ENCODE peak calls at places on chromosomes 13 and 19, in four cellular contexts. N is K562, X is GM10248, I is GM23338. A is an unnamed sample.

GRCh38 chr13:46934749-46935148 is 37.9 kb upstream of the HTR2A start:
- DNase-seq in N (no peak), X (no peak), I (no peak), A (no peak)

GRCh38 chr13:24218320-24218719 is 57.8 kb downstream of the SPATA13 start:
- DNase-seq in N (no peak), X (no peak), I (peak; percentile 15), A (no peak)

GRCh38 chr19:34253711-34254551 is 423 bp upstream of the GARRE1 start:
- DNase-seq in N (peak; percentile 89), X (peak; percentile 91), I (peak; percentile 96), A (peak; percentile 86)

GRCh38 chr13:70812481-70812880 is 704.2 kb upstream of the KLHL1 start:
- DNase-seq in N (no peak), X (no peak), I (no peak), A (no peak)

GRCh38 chr19:5624741-5625140 is 1.9 kb downstream of the SAFB start:
- DNase-seq in N (no peak), X (no peak), I (peak; percentile 24), A (no peak)

GRCh38 chr13:40922437-40923040 is 96.6 kb downstream of the ELF1 start:
- DNase-seq in N (no peak), X (no peak), I (peak; percentile 40), A (peak; percentile 14)

GRCh38 chr13:87684850-87685735 is 13.9 kb downstream of the SLITRK5 start:
- DNase-seq in N (no peak), X (no peak), I (no peak), A (no peak)

GRCh38 chr13:24742986-24743385 is 21.0 kb upstream of the RNF17 start:
- DNase-seq in N (no peak), X (no peak), I (no peak), A (no peak)

GRCh38 chr13:49651775-49652690 is 23.7 kb downstream of the ARL11 start:
- DNase-seq in N (no peak), X (no peak), I (no peak), A (no peak)

GRCh38 chr19:45200614-45201013 is 22.0 kb downstream of the BLOC1S3 start:
- DNase-seq in N (peak; percentile 33), X (no peak), I (peak; percentile 83), A (no peak)

GRCh38 chr19:36032251-36033104 is at the start of gene CLIP3:
- DNase-seq in N (no peak), X (peak; percentile 81), I (peak; percentile 87), A (peak; percentile 53)

GRCh38 chr19:45999653-46000121 is 4.4 kb downstream of the CCDC61 start:
- DNase-seq in N (peak; percentile 57), X (no peak), I (peak; percentile 87), A (no peak)

GRCh38 chr19:44990459-44990858 is 10.8 kb upstream of the RELB start:
- DNase-seq in N (no peak), X (no peak), I (no peak), A (no peak)

GRCh38 chr19:54162241-54162805 is 2.8 kb upstream of the LENG1 start:
- DNase-seq in N (peak; percentile 94), X (peak; percentile 87), I (peak; percentile 90), A (peak; percentile 81)

GRCh38 chr19:50567052-50567841 is 988 bp downstream of the LRRC4B start:
- DNase-seq in N (peak; percentile 54), X (no peak), I (peak; percentile 65), A (no peak)

GRCh38 chr13:110743687-110744086 is 30.2 kb downstream of the ING1 start:
- DNase-seq in N (no peak), X (no peak), I (no peak), A (no peak)
- TF ChIP-seq CTCF in N (no peak), X (no peak), I (no peak), A (no peak)

DNA sequence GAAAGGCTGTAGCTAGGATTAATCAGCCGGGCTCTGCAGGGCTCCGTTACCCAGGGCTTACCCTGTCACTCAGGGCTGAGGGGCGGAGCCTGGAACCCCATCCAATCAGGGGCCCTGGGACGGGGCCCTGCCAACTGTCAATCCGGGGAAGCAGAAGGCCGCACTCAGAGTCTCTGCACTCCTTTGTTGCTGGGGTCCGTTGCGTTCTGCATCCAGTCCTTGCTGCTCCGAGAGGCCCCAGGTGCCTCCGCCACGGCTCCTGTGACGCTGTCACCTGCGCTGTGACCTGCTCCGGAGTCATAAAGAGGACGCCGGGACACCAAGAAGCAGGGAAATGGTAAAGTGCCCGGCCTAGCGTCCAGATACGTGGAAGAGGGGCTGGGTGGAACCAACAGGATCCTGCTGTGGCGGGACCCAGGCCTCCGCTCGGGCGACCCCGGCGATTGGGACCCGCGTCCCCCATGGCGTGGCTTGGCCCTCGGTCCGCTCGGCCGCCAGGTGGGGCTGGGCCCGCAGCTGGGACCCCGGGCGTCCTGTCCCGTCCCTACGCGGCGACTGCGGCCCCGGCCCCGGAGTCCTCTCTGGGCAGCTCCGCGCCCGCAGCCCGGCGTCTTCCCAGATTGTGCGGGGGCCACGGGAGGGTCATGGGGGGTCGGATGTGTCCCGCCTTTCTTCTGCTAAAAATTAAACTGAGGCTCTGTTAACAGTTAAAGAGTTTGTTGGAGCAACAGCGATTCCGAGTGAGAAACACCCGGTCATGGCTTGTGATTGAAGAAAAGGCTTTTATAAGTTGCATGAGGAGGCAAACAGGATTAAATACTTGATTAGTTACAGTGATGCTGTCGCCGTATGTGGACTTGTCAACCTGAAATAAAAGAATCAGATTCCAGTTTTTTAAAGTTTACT is at the start of gene ZNF491:
- DNase-seq in N (peak; percentile 88), X (peak; percentile 96), I (peak; percentile 97), A (peak; percentile 87)
- TF ChIP-seq CTCF in N (peak; percentile 12), X (peak; percentile 28), I (peak; percentile 62), A (peak; percentile 19)

GRCh38 chr13:53200498-53201453 is 172.2 kb downstream of the OLFM4 start:
- DNase-seq in N (no peak), X (peak; percentile 26), I (peak; percentile 92), A (peak; percentile 4)
- TF ChIP-seq CTCF in N (no peak), X (no peak), I (peak; percentile 95), A (no peak)

GRCh38 chr13:105513448-105513847 is 1022.0 kb downstream of the EFNB2 start:
- DNase-seq in N (no peak), X (no peak), I (no peak), A (no peak)
- TF ChIP-seq CTCF in N (no peak), X (no peak), I (peak; percentile 47), A (no peak)

A was measured in GM06990.